ENCODE peak calls at places on chromosomes 13 and 19, in seven cellular contexts. One of them, this sample, is unnamed.

GRCh38 chr13:38419312-38419873 is 69.7 kb downstream of the UFM1 start:
- DNase-seq in neural progenitor cell: no peak
- DNase-seq in iPS DF 19.7: no peak
- DNase-seq in endothelial cell: no peak
- DNase-seq in fibroblast of pulmonary artery: no peak
- DNase-seq in HEK293T: no peak
- DNase-seq in stimulated activated CD4-positive, alpha-beta T cell treated with anti-CD3 and anti-CD28 coated beads, Interleukin-4, amount 100 ng/mL, for 24 hours: no peak
- DNase-seq in this sample: no peak

GRCh38 chr13:93305886-93306285 is 79.3 kb downstream of the GPC6 start:
- DNase-seq in neural progenitor cell: no peak
- DNase-seq in iPS DF 19.7: no peak
- DNase-seq in endothelial cell: no peak
- DNase-seq in fibroblast of pulmonary artery: no peak
- DNase-seq in HEK293T: no peak
- DNase-seq in stimulated activated CD4-positive, alpha-beta T cell treated with anti-CD3 and anti-CD28 coated beads, Interleukin-4, amount 100 ng/mL, for 24 hours: no peak
- DNase-seq in this sample: no peak

GRCh38 chr13:28533441-28534166 is 38.7 kb upstream of the FLT1 start:
- DNase-seq in neural progenitor cell: no peak
- DNase-seq in iPS DF 19.7: no peak
- DNase-seq in endothelial cell: no peak
- DNase-seq in fibroblast of pulmonary artery: no peak
- DNase-seq in HEK293T: no peak
- DNase-seq in stimulated activated CD4-positive, alpha-beta T cell treated with anti-CD3 and anti-CD28 coated beads, Interleukin-4, amount 100 ng/mL, for 24 hours: no peak
- DNase-seq in this sample: no peak

GRCh38 chr13:27170521-27171243 is 929 bp downstream of the USP12 start:
- DNase-seq in neural progenitor cell: peak
- DNase-seq in iPS DF 19.7: no peak
- DNase-seq in endothelial cell: peak
- DNase-seq in fibroblast of pulmonary artery: peak
- DNase-seq in HEK293T: peak
- DNase-seq in stimulated activated CD4-positive, alpha-beta T cell treated with anti-CD3 and anti-CD28 coated beads, Interleukin-4, amount 100 ng/mL, for 24 hours: peak
- DNase-seq in this sample: peak

GRCh38 chr19:1155352-1156304 is 18.4 kb downstream of the SBNO2 start:
- DNase-seq in neural progenitor cell: no peak
- DNase-seq in iPS DF 19.7: no peak
- DNase-seq in endothelial cell: no peak
- DNase-seq in fibroblast of pulmonary artery: peak
- DNase-seq in HEK293T: no peak
- DNase-seq in stimulated activated CD4-positive, alpha-beta T cell treated with anti-CD3 and anti-CD28 coated beads, Interleukin-4, amount 100 ng/mL, for 24 hours: no peak
- DNase-seq in this sample: no peak

GRCh38 chr19:53909471-53910169 is 542 bp downstream of the CACNG7 start:
- DNase-seq in neural progenitor cell: peak
- DNase-seq in iPS DF 19.7: no peak
- DNase-seq in endothelial cell: no peak
- DNase-seq in fibroblast of pulmonary artery: no peak
- DNase-seq in HEK293T: no peak
- DNase-seq in stimulated activated CD4-positive, alpha-beta T cell treated with anti-CD3 and anti-CD28 coated beads, Interleukin-4, amount 100 ng/mL, for 24 hours: no peak
- DNase-seq in this sample: no peak

GRCh38 chr13:66634384-66634783 is 595.8 kb downstream of the PCDH9 start:
- DNase-seq in neural progenitor cell: no peak
- DNase-seq in iPS DF 19.7: no peak
- DNase-seq in endothelial cell: no peak
- DNase-seq in fibroblast of pulmonary artery: peak
- DNase-seq in HEK293T: no peak
- DNase-seq in stimulated activated CD4-positive, alpha-beta T cell treated with anti-CD3 and anti-CD28 coated beads, Interleukin-4, amount 100 ng/mL, for 24 hours: no peak
- DNase-seq in this sample: no peak

GRCh38 chr13:42680748-42681147 is 100.6 kb upstream of the FAM216B start:
- DNase-seq in neural progenitor cell: no peak
- DNase-seq in iPS DF 19.7: no peak
- DNase-seq in endothelial cell: no peak
- DNase-seq in fibroblast of pulmonary artery: no peak
- DNase-seq in HEK293T: no peak
- DNase-seq in stimulated activated CD4-positive, alpha-beta T cell treated with anti-CD3 and anti-CD28 coated beads, Interleukin-4, amount 100 ng/mL, for 24 hours: no peak
- DNase-seq in this sample: no peak

GRCh38 chr19:33416307-33417215 is 43.1 kb downstream of the CEBPG start:
- DNase-seq in neural progenitor cell: peak
- DNase-seq in iPS DF 19.7: no peak
- DNase-seq in endothelial cell: peak
- DNase-seq in fibroblast of pulmonary artery: peak
- DNase-seq in HEK293T: peak
- DNase-seq in stimulated activated CD4-positive, alpha-beta T cell treated with anti-CD3 and anti-CD28 coated beads, Interleukin-4, amount 100 ng/mL, for 24 hours: peak
- DNase-seq in this sample: peak

GRCh38 chr13:46698910-46699460 is 98.0 kb downstream of the ESD start:
- DNase-seq in neural progenitor cell: no peak
- DNase-seq in iPS DF 19.7: no peak
- DNase-seq in endothelial cell: no peak
- DNase-seq in fibroblast of pulmonary artery: peak
- DNase-seq in HEK293T: no peak
- DNase-seq in stimulated activated CD4-positive, alpha-beta T cell treated with anti-CD3 and anti-CD28 coated beads, Interleukin-4, amount 100 ng/mL, for 24 hours: no peak
- DNase-seq in this sample: no peak

GRCh38 chr19:29889702-29890101 is 52.3 kb upstream of the URI1 start:
- DNase-seq in neural progenitor cell: no peak
- DNase-seq in iPS DF 19.7: no peak
- DNase-seq in endothelial cell: no peak
- DNase-seq in fibroblast of pulmonary artery: no peak
- DNase-seq in HEK293T: no peak
- DNase-seq in stimulated activated CD4-positive, alpha-beta T cell treated with anti-CD3 and anti-CD28 coated beads, Interleukin-4, amount 100 ng/mL, for 24 hours: no peak
- DNase-seq in this sample: no peak

GRCh38 chr13:112058519-112058873 is 8.5 kb upstream of the SOX1 start:
- DNase-seq in neural progenitor cell: no peak
- DNase-seq in iPS DF 19.7: no peak
- DNase-seq in endothelial cell: no peak
- DNase-seq in fibroblast of pulmonary artery: no peak
- DNase-seq in HEK293T: no peak
- DNase-seq in stimulated activated CD4-positive, alpha-beta T cell treated with anti-CD3 and anti-CD28 coated beads, Interleukin-4, amount 100 ng/mL, for 24 hours: no peak
- DNase-seq in this sample: no peak

GRCh38 chr13:21670883-21671792 is at the start of gene FGF9:
- DNase-seq in neural progenitor cell: peak
- DNase-seq in iPS DF 19.7: no peak
- DNase-seq in endothelial cell: peak
- DNase-seq in fibroblast of pulmonary artery: peak
- DNase-seq in HEK293T: peak
- DNase-seq in stimulated activated CD4-positive, alpha-beta T cell treated with anti-CD3 and anti-CD28 coated beads, Interleukin-4, amount 100 ng/mL, for 24 hours: peak
- DNase-seq in this sample: peak

GRCh38 chr13:110047511-110047910 is 259.4 kb downstream of the COL4A1 start:
- DNase-seq in neural progenitor cell: no peak
- DNase-seq in iPS DF 19.7: no peak
- DNase-seq in endothelial cell: peak
- DNase-seq in fibroblast of pulmonary artery: peak
- DNase-seq in HEK293T: no peak
- DNase-seq in stimulated activated CD4-positive, alpha-beta T cell treated with anti-CD3 and anti-CD28 coated beads, Interleukin-4, amount 100 ng/mL, for 24 hours: no peak
- DNase-seq in this sample: peak

GRCh38 chr19:49469828-49470614 is 4.0 kb upstream of the FLT3LG start:
- DNase-seq in neural progenitor cell: no peak
- DNase-seq in iPS DF 19.7: no peak
- DNase-seq in endothelial cell: no peak
- DNase-seq in fibroblast of pulmonary artery: no peak
- DNase-seq in HEK293T: no peak
- DNase-seq in stimulated activated CD4-positive, alpha-beta T cell treated with anti-CD3 and anti-CD28 coated beads, Interleukin-4, amount 100 ng/mL, for 24 hours: peak
- DNase-seq in this sample: peak

GRCh38 chr19:10105241-10106099 is 692 bp upstream of the PPAN start:
- DNase-seq in neural progenitor cell: no peak
- DNase-seq in iPS DF 19.7: no peak
- DNase-seq in endothelial cell: no peak
- DNase-seq in fibroblast of pulmonary artery: no peak
- DNase-seq in HEK293T: no peak
- DNase-seq in stimulated activated CD4-positive, alpha-beta T cell treated with anti-CD3 and anti-CD28 coated beads, Interleukin-4, amount 100 ng/mL, for 24 hours: peak
- DNase-seq in this sample: no peak

GRCh38 chr19:35107541-35107939 is 8.1 kb upstream of the FXYD3 start:
- DNase-seq in neural progenitor cell: no peak
- DNase-seq in iPS DF 19.7: no peak
- DNase-seq in endothelial cell: no peak
- DNase-seq in fibroblast of pulmonary artery: peak
- DNase-seq in HEK293T: no peak
- DNase-seq in stimulated activated CD4-positive, alpha-beta T cell treated with anti-CD3 and anti-CD28 coated beads, Interleukin-4, amount 100 ng/mL, for 24 hours: peak
- DNase-seq in this sample: no peak

GRCh38 chr19:53466726-53467125 is 807 bp upstream of the ZNF813 start:
- DNase-seq in neural progenitor cell: peak
- DNase-seq in iPS DF 19.7: no peak
- DNase-seq in endothelial cell: no peak
- DNase-seq in fibroblast of pulmonary artery: no peak
- DNase-seq in HEK293T: no peak
- DNase-seq in stimulated activated CD4-positive, alpha-beta T cell treated with anti-CD3 and anti-CD28 coated beads, Interleukin-4, amount 100 ng/mL, for 24 hours: no peak
- DNase-seq in this sample: no peak

GRCh38 chr13:26221399-26221720 is 754 bp downstream of the RNF6 start:
- DNase-seq in neural progenitor cell: no peak
- DNase-seq in iPS DF 19.7: peak
- DNase-seq in endothelial cell: no peak
- DNase-seq in fibroblast of pulmonary artery: no peak
- DNase-seq in HEK293T: no peak
- DNase-seq in stimulated activated CD4-positive, alpha-beta T cell treated with anti-CD3 and anti-CD28 coated beads, Interleukin-4, amount 100 ng/mL, for 24 hours: no peak
- DNase-seq in this sample: no peak

GRCh38 chr13:80508031-80508430 is 167.1 kb upstream of the SPRY2 start:
- DNase-seq in neural progenitor cell: no peak
- DNase-seq in iPS DF 19.7: no peak
- DNase-seq in endothelial cell: no peak
- DNase-seq in fibroblast of pulmonary artery: peak
- DNase-seq in HEK293T: no peak
- DNase-seq in stimulated activated CD4-positive, alpha-beta T cell treated with anti-CD3 and anti-CD28 coated beads, Interleukin-4, amount 100 ng/mL, for 24 hours: no peak
- DNase-seq in this sample: no peak

GRCh38 chr19:35641515-35642151 is at the start of gene ETV2:
- DNase-seq in neural progenitor cell: peak
- DNase-seq in iPS DF 19.7: no peak
- DNase-seq in endothelial cell: peak
- DNase-seq in fibroblast of pulmonary artery: peak
- DNase-seq in HEK293T: no peak
- DNase-seq in stimulated activated CD4-positive, alpha-beta T cell treated with anti-CD3 and anti-CD28 coated beads, Interleukin-4, amount 100 ng/mL, for 24 hours: peak
- DNase-seq in this sample: peak

GRCh38 chr13:94390881-94391280 is 88.6 kb downstream of the DCT start:
- DNase-seq in neural progenitor cell: no peak
- DNase-seq in iPS DF 19.7: no peak
- DNase-seq in endothelial cell: no peak
- DNase-seq in fibroblast of pulmonary artery: peak
- DNase-seq in HEK293T: no peak
- DNase-seq in stimulated activated CD4-positive, alpha-beta T cell treated with anti-CD3 and anti-CD28 coated beads, Interleukin-4, amount 100 ng/mL, for 24 hours: no peak
- DNase-seq in this sample: no peak

GRCh38 chr13:101394597-101394996 is 21.7 kb downstream of the NALCN start:
- DNase-seq in neural progenitor cell: no peak
- DNase-seq in iPS DF 19.7: no peak
- DNase-seq in endothelial cell: no peak
- DNase-seq in fibroblast of pulmonary artery: no peak
- DNase-seq in HEK293T: no peak
- DNase-seq in stimulated activated CD4-positive, alpha-beta T cell treated with anti-CD3 and anti-CD28 coated beads, Interleukin-4, amount 100 ng/mL, for 24 hours: no peak
- DNase-seq in this sample: no peak

GRCh38 chr13:95176611-95177259 is 124.5 kb downstream of the ABCC4 start:
- DNase-seq in neural progenitor cell: no peak
- DNase-seq in iPS DF 19.7: no peak
- DNase-seq in endothelial cell: no peak
- DNase-seq in fibroblast of pulmonary artery: peak
- DNase-seq in HEK293T: no peak
- DNase-seq in stimulated activated CD4-positive, alpha-beta T cell treated with anti-CD3 and anti-CD28 coated beads, Interleukin-4, amount 100 ng/mL, for 24 hours: no peak
- DNase-seq in this sample: no peak

This sample was measured in iPS-NIHi11.